ENCODE peak calls at places on chromosomes 16 and 17, in five cellular contexts. M is tibial artery, V is astrocyte, Y is fibroblast of lung, H is heart right ventricle. G is an unnamed sample.

GRCh38 chr17:4492762-4493561 is 5.7 kb upstream of the SPNS2 start:
- DNase-seq in H (no peak), M (no peak), Y (peak), V (peak), G (peak)

GRCh38 chr16:48523415-48524204 is 86.4 kb downstream of the N4BP1 start:
- DNase-seq in V (no peak), Y (no peak), H (no peak), M (no peak), G (no peak)

GRCh38 chr16:4213721-4214120 is 28.2 kb downstream of the SRL start:
- DNase-seq in Y (no peak), H (no peak), V (peak), M (no peak), G (peak)

GRCh38 chr17:17419621-17420020 is 57.2 kb upstream of the MED9 start:
- DNase-seq in Y (no peak), M (no peak), V (no peak), H (no peak), G (no peak)

GRCh38 chr16:11583889-11584565 is 2.7 kb downstream of the LITAF start:
- DNase-seq in H (no peak), Y (no peak), V (no peak), M (peak), G (no peak)

GRCh38 chr17:40112718-40113109 is 9.1 kb upstream of the MSL1 start:
- DNase-seq in Y (no peak), V (no peak), H (no peak), M (peak), G (no peak)

GRCh38 chr16:73483934-73484712 is 436.2 kb upstream of the ZFHX3 start:
- DNase-seq in Y (no peak), M (no peak), V (no peak), H (no peak), G (no peak)

GRCh38 chr17:1730345-1731193 is 6.1 kb downstream of the WDR81 start:
- DNase-seq in V (peak), M (peak), Y (peak), H (peak), G (peak)

GRCh38 chr16:51031598-51031997 is 119.5 kb downstream of the SALL1 start:
- DNase-seq in H (no peak), Y (no peak), V (no peak), M (no peak), G (no peak)

GRCh38 chr16:75555213-75555706 is 792 bp downstream of the TMEM231 start:
- DNase-seq in V (peak), Y (peak), H (peak), M (peak), G (peak)

DNA sequence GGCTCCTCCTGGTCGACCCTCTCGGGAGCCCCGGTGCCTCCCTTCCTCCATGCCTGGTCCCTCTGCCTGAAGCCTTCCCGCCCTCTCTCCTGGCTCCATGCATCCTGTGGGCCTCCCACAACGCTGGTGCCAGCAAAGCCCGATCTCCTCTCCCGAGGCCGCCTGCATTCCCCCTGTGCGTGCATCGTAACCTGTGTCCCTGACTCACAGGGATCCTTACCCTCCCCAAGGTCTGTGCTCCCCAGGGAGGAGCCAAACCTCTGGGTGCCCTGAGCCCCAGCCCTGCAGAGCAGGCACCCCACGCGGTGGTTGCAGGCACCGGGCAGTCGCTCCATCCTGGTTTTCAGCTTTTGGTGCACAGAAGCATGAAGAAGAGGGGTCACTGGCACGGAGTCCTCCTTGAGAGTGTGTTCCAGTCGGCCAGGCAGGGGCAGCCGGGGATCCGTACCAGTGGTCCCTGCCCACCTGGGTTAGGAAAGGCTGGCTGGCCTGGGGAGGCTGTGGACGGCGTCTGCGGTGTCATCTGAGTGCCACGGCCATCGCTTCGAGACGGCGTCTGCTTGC is 1.8 kb upstream of the ENPP7 start:
- DNase-seq in H (no peak), Y (no peak), V (no peak), M (no peak), G (no peak)
- H3K4me3 ChIP-seq in H (peak), Y (no peak), V (no peak), M (peak), G (no peak)

DNA sequence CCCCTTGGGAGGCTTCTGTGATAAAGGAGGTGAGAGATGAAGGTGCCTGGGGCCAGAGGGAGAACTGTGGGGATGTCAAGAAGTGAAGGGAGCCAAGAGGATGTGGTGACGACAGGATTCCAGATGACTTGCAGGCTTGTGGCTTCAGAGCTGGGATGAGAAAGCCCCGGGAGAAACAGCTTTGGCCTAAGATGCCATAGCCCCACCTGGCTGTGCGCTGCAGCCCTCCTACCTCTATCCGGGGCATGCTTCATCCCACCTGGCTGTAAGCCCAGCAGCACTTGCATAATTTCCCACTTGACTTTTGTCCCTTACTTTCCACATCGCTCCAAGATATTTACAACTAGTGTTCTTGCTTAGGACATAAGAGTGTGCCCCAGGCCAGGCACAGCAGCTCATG is 29.3 kb downstream of the GINS3 start:
- DNase-seq in V (peak), M (no peak), Y (no peak), H (peak), G (peak)
- TF ChIP-seq CTCF in V (no peak), M (no peak), Y (no peak), H (no peak), G (no peak)

GRCh38 chr17:44981221-44981968 is 13.3 kb upstream of the C1QL1 start:
- DNase-seq in V (peak), M (no peak), Y (peak), H (no peak), G (peak)
- H3K4me3 ChIP-seq in V (peak), M (no peak), Y (peak), H (no peak), G (no peak)

GRCh38 chr17:58005031-58005727 is 1.9 kb downstream of the SRSF1 start:
- DNase-seq in V (no peak), M (no peak), Y (no peak), H (no peak), G (no peak)
- TF ChIP-seq CTCF in V (no peak), M (no peak), Y (peak), H (no peak), G (no peak)

DNA sequence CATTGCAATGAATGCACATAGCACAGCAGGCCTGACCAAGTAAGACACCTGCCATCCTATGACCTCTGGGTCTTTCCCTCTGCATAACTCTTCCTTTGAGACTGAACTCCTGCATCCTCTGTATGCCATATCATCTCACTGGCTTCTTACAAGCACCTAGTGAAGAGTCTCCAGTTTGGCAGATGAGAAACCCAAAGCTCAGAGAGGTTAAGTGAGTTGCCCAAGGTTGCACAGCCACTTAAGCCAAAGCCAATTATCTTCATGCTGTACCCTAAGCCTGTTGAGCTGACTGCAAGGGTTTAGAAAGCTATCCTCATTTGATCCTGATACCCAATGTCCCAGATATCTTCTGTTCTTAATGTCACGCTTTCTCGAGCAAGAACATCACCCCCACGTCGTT is 35.2 kb downstream of the TMEM186 start:
- DNase-seq in M (no peak), V (no peak), H (no peak), Y (no peak), G (no peak)
- H3K4me3 ChIP-seq in M (no peak), V (no peak), H (no peak), Y (no peak), G (no peak)

DNA sequence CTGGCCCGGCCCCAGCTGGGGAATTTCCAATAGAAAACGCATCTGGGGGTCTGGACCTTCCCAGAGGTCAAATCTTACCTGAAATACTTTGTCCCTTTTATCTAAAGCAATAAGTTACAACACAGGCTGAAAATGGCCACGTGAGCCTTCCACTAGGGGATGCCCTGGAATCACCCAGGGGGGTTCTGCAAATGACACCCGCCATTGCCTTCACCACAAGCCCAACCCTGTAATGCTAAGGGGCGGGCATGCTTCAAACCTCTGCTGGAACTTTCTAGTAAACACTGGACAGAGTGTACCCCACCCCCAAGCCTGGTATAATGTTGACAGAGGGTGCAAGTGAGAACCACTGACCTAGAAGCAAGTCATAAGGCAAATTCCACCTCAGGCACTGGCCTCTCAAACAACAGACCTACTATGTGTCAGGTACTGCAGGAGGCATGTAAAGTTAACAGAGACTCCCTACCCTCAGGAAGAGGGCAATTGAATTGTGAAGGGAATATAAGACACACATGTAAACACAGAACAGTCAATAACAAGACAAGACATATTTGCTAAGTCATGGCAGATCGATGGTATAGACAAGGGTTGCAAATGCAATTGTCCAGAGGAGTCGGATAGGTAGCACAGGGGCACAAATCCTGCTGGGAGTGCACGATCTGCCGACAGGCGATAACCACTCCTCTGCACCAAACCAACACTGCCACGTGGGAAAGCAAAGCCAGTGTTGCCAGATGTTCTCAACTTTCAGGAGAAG is 59.0 kb downstream of the ARHGAP17 start:
- DNase-seq in M (no peak), H (no peak), V (no peak), Y (no peak), G (no peak)
- TF ChIP-seq CTCF in M (no peak), H (no peak), V (no peak), Y (no peak), G (no peak)

GRCh38 chr16:85228970-85229430 is 116.7 kb upstream of the CIBAR2 start:
- DNase-seq in H (no peak), Y (no peak), M (no peak), V (no peak), G (no peak)
- H3K4me3 ChIP-seq in H (no peak), Y (no peak), M (no peak), V (no peak), G (no peak)

GRCh38 chr17:44522883-44523671 is 19.9 kb upstream of the GPATCH8 start:
- DNase-seq in H (peak), V (no peak), Y (peak), M (peak), G (peak)
- TF ChIP-seq CTCF in H (peak), V (peak), Y (peak), M (peak), G (peak)

GRCh38 chr16:1378087-1378803 is 26.5 kb downstream of the GNPTG start:
- DNase-seq in Y (no peak), V (no peak), M (no peak), H (no peak), G (no peak)
- H3K4me3 ChIP-seq in Y (peak), V (peak), M (peak), H (peak), G (peak)

GRCh38 chr17:67016039-67016762 is 28.2 kb upstream of the CACNG1 start:
- DNase-seq in Y (no peak), H (no peak), M (no peak), V (no peak), G (no peak)
- TF ChIP-seq CTCF in Y (no peak), H (no peak), M (no peak), V (no peak), G (no peak)

G was measured in fibroblast of mammary gland.